ENCODE peak calls at places on chromosomes 13 and 19, in five cellular contexts. B is AG10803, P is mammary epithelial cell, L is lung, X is suprapubic skin. V is an unnamed sample.

GRCh38 chr13:43077446-43077845 is 54.1 kb downstream of the DNAJC15 start:
- DNase-seq in B (no peak), P (no peak), L (no peak), X (no peak), V (no peak)

GRCh38 chr13:86684402-86684801 is 885.2 kb upstream of the SLITRK6 start:
- DNase-seq in B (no peak), P (no peak), L (no peak), X (no peak), V (no peak)

GRCh38 chr13:114101831-114102520 is 30.4 kb downstream of the RASA3 start:
- DNase-seq in B (no peak), P (no peak), L (no peak), X (peak), V (no peak)

GRCh38 chr19:51811344-51811743 is 16.4 kb downstream of the FPR3 start:
- DNase-seq in B (no peak), P (no peak), L (no peak), X (no peak), V (no peak)

GRCh38 chr13:28653111-28653510 is 5.8 kb upstream of the POMP start:
- DNase-seq in B (peak), P (no peak), L (no peak), X (no peak), V (no peak)

GRCh38 chr13:110300090-110300815 is 6.7 kb downstream of the COL4A1 start:
- DNase-seq in B (no peak), P (no peak), L (no peak), X (no peak), V (no peak)

GRCh38 chr19:29537181-29537580 is 11.4 kb downstream of the VSTM2B start:
- DNase-seq in B (no peak), P (no peak), L (no peak), X (no peak), V (no peak)

GRCh38 chr13:64488731-64489130 is 2741.4 kb downstream of the PCDH9 start:
- DNase-seq in B (no peak), P (no peak), L (no peak), X (no peak), V (peak)

GRCh38 chr13:75931116-75931515 is 295.0 kb downstream of the LMO7 start:
- DNase-seq in B (peak), P (no peak), L (no peak), X (no peak), V (peak)

GRCh38 chr13:110628477-110628793 is 13.1 kb downstream of the NAXD start:
- DNase-seq in B (no peak), P (no peak), L (no peak), X (no peak), V (no peak)

GRCh38 chr13:98265669-98266551 is 88.8 kb upstream of the RNF113B start:
- DNase-seq in B (peak), P (no peak), L (no peak), X (no peak), V (no peak)

GRCh38 chr19:10872551-10873107 is 1.3 kb downstream of the CARM1 start:
- DNase-seq in B (no peak), P (no peak), L (no peak), X (no peak), V (no peak)

GRCh38 chr13:46753137-46753536 is 43.8 kb downstream of the ESD start:
- DNase-seq in B (no peak), P (no peak), L (no peak), X (no peak), V (no peak)

GRCh38 chr19:35908977-35909683 is 1.0 kb upstream of the TYROBP start:
- DNase-seq in B (no peak), P (no peak), L (peak), X (peak), V (no peak)

GRCh38 chr13:33349996-33350826 is 64.7 kb upstream of the STARD13 start:
- DNase-seq in B (peak), P (no peak), L (peak), X (peak), V (no peak)

GRCh38 chr13:44259045-44260042 is 114.3 kb upstream of the SERP2 start:
- DNase-seq in B (peak), P (peak), L (peak), X (no peak), V (no peak)

GRCh38 chr19:5494780-5495179 is 39.6 kb downstream of the ZNRF4 start:
- DNase-seq in B (no peak), P (no peak), L (no peak), X (no peak), V (no peak)

GRCh38 chr13:75704194-75704941 is 68.2 kb downstream of the LMO7 start:
- DNase-seq in B (peak), P (no peak), L (no peak), X (no peak), V (peak)

GRCh38 chr13:32134991-32135390 is 103.4 kb downstream of the FRY start:
- DNase-seq in B (peak), P (no peak), L (no peak), X (no peak), V (no peak)

GRCh38 chr13:106415971-106416370 is 119.5 kb downstream of the EFNB2 start:
- DNase-seq in B (no peak), P (no peak), L (no peak), X (no peak), V (no peak)

GRCh38 chr13:111031531-111031961 is 83.6 kb upstream of the ARHGEF7 start:
- DNase-seq in B (peak), P (peak), L (no peak), X (no peak), V (peak)

GRCh38 chr19:51552996-51553725 is 17.9 kb upstream of the ZNF175 start:
- DNase-seq in B (peak), P (peak), L (no peak), X (no peak), V (peak)

GRCh38 chr13:110106726-110107125 is 200.2 kb downstream of the COL4A1 start:
- DNase-seq in B (peak), P (no peak), L (peak), X (no peak), V (no peak)

GRCh38 chr19:14023404-14024235 is 4.3 kb upstream of the RLN3 start:
- DNase-seq in B (peak), P (peak), L (peak), X (no peak), V (no peak)

GRCh38 chr13:62287764-62288163 is 872.1 kb upstream of the PCDH20 start:
- DNase-seq in B (no peak), P (no peak), L (no peak), X (no peak), V (no peak)

GRCh38 chr19:23310729-23311211 is 60.6 kb upstream of the ZNF724 start:
- DNase-seq in B (no peak), P (peak), L (no peak), X (no peak), V (no peak)

GRCh38 chr19:23304238-23304637 is 54.0 kb upstream of the ZNF724 start:
- DNase-seq in B (no peak), P (no peak), L (no peak), X (no peak), V (no peak)

GRCh38 chr19:23311551-23311950 is 61.4 kb upstream of the ZNF724 start:
- DNase-seq in B (no peak), P (no peak), L (no peak), X (no peak), V (no peak)

GRCh38 chr19:23309926-23310325 is 59.7 kb upstream of the ZNF724 start:
- DNase-seq in B (no peak), P (peak), L (no peak), X (no peak), V (no peak)

GRCh38 chr19:23305555-23305954 is 55.4 kb upstream of the ZNF724 start:
- DNase-seq in B (no peak), P (no peak), L (no peak), X (no peak), V (no peak)
- TF ChIP-seq CTCF in B (no peak), P (peak), L (no peak), X (no peak), V (no peak)

GRCh38 chr19:56253737-56254136 is 18.8 kb upstream of the EDDM13 start:
- DNase-seq in B (peak), P (peak), L (no peak), X (no peak), V (peak)

GRCh38 chr19:56258272-56258671 is 14.3 kb upstream of the EDDM13 start:
- DNase-seq in B (no peak), P (no peak), L (no peak), X (no peak), V (no peak)

DNA sequence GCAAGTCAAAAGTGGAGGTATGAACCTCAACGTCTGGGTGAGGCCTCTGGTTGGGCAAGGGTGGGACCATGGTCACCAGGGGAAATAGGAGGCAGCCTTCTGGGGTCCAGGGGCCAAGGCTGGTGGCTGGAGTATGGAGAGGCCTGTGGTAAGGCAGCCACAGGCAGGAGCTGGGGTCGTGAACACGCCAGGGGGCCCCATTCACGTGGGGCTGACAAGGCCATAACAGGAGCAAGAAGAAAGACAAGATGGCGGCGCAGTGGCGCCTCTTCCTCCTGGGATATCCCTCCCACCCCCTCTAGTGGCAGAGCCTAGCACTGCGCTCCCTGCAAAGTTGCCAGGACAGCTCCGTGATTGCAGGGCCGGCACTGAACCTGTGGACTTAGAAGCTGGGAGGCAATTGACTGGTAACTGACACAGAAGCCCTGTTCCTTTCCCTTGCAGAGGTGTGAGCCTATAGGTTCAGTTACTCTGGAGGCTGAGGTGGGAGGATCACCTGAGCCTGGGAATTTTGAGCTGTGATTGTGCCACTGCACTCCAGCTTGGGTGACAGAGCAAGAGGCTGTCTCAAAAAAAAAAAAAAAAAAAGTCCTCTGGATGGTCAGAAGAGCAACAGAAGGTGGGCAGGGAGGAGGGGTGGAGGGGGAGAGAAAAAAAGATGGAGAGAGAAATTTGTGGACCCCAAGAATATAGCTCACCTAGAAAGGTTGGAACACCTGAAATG is 19.7 kb upstream of the EDDM13 start:
- DNase-seq in B (peak), P (peak), L (peak), X (peak), V (peak)
- TF ChIP-seq CTCF in B (peak), P (peak), L (peak), X (peak), V (peak)

DNA sequence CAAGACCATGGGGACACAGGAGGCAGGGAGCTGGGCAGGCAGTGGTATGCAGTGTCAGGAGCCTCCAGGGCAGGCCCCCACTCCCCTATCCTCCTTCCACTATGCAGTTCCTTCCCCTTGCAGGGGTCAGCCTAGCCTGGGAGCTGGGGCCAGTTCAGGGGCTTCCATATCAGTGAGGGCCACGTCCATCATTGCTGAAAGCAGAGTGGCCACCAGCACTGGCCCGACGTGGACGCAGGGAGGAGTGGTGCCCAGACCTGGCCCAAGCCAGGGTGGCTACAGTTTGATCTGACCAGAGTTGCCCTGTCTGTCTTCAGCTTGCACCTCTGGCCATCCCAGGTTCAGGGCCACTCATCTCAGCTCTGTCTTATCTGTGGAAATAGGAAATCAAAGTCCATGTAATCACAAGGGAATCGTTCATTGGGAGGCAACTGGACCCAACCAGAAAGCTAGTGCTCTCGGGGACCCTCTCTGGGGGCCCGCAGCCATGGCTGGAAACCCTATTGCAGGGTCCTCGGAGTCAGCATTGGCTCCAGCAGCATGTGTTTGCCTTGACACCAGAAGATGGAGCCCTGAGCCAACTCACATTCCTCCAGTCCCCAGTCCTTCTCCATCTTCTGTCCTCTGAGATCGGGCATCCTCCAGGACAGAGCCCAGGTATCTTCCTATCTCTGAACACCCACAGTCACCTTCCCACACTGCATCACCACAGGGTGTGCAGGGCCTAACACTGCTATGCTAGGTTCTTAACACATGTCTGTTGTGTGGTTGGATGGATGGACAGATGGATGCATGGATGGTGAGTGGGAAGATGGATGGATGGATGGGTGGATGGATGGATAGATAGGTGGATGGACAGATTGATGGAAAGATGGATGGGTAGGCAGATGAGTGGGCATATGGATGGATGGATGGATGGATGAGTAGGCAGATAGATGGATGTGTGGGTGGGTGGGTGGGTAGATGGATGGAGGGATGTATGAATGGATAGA is 75.7 kb upstream of the KCTD15 start:
- DNase-seq in B (no peak), P (no peak), L (no peak), X (no peak), V (no peak)
- TF ChIP-seq CTCF in B (no peak), P (no peak), L (no peak), X (no peak), V (peak)

GRCh38 chr13:25727250-25727649 is 324.6 kb downstream of the SHISA2 start:
- DNase-seq in B (no peak), P (no peak), L (peak), X (no peak), V (no peak)

GRCh38 chr13:25722893-25723292 is 328.9 kb downstream of the SHISA2 start:
- DNase-seq in B (no peak), P (no peak), L (no peak), X (no peak), V (no peak)

GRCh38 chr13:25727776-25728175 is 324.0 kb downstream of the SHISA2 start:
- DNase-seq in B (no peak), P (no peak), L (no peak), X (no peak), V (no peak)

GRCh38 chr13:25729201-25729600 is 322.6 kb downstream of the SHISA2 start:
- DNase-seq in B (no peak), P (no peak), L (no peak), X (no peak), V (no peak)

DNA sequence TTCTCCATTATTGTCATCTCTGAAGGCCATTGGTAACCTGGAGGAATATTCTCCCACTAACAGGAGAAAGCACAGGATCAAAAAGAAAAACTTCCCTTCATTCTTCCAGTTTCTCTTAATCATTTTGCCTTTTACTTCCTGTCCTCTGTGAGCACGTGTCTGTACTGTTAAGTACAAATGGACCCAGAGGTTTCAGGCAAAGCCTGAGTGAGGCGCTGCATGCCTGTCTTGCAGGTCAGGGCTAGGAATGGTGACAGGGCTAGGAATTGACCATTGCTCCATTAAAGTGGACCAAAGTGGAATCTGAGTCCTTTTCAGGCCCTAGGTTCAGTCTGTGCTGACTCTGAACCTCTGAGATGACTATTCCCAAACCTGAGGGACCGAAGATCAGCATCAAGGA is 326.7 kb downstream of the SHISA2 start:
- DNase-seq in B (no peak), P (no peak), L (no peak), X (no peak), V (no peak)
- TF ChIP-seq CTCF in B (no peak), P (no peak), L (no peak), X (no peak), V (no peak)

GRCh38 chr19:15453091-15453498 is 3.3 kb upstream of the WIZ start:
- DNase-seq in B (no peak), P (no peak), L (no peak), X (no peak), V (no peak)
- TF ChIP-seq CTCF in B (peak), P (no peak), L (no peak), X (peak), V (peak)

GRCh38 chr13:41802684-41803554 is 158.0 kb downstream of the VWA8 start:
- DNase-seq in B (peak), P (peak), L (no peak), X (no peak), V (peak)
- TF ChIP-seq CTCF in B (no peak), P (no peak), L (no peak), X (no peak), V (no peak)

V was measured in HFFc6.